ENCODE peak calls at places on chromosomes 4 and X, in six cellular contexts. One of them, this sample, is unnamed.
A peak's percentile ranks its signal among the peaks of the same experiment; 100 is the strongest.

GRCh38 chr4:66169341-66169740 is 499.1 kb upstream of the EPHA5 start:
- DNase-seq in endothelial cell of umbilical vein: peak; percentile 4
- DNase-seq in sigmoid colon: no peak
- DNase-seq in activated CD8-positive, alpha-beta T cell treated with anti-CD3 and anti-CD28 coated beads for 36 hours: no peak
- DNase-seq in GM12864: no peak
- DNase-seq in stimulated activated CD8-positive, alpha-beta memory T cell treated with anti-CD3 and anti-CD28 coated beads, Interleukin-12 subunit alpha, Interleukin-12 subunit beta, amount 100 ng/mL, for 4 hours: no peak
- DNase-seq in this sample: no peak

GRCh38 chr4:101367201-101367600 is 19.9 kb upstream of the PPP3CA start:
- DNase-seq in endothelial cell of umbilical vein: no peak
- DNase-seq in sigmoid colon: no peak
- DNase-seq in activated CD8-positive, alpha-beta T cell treated with anti-CD3 and anti-CD28 coated beads for 36 hours: no peak
- DNase-seq in GM12864: no peak
- DNase-seq in stimulated activated CD8-positive, alpha-beta memory T cell treated with anti-CD3 and anti-CD28 coated beads, Interleukin-12 subunit alpha, Interleukin-12 subunit beta, amount 100 ng/mL, for 4 hours: no peak
- DNase-seq in this sample: no peak

GRCh38 chrX:129945131-129945530 is 37.3 kb upstream of the BCORL1 start:
- DNase-seq in endothelial cell of umbilical vein: no peak
- DNase-seq in sigmoid colon: no peak
- DNase-seq in activated CD8-positive, alpha-beta T cell treated with anti-CD3 and anti-CD28 coated beads for 36 hours: no peak
- DNase-seq in GM12864: no peak
- DNase-seq in stimulated activated CD8-positive, alpha-beta memory T cell treated with anti-CD3 and anti-CD28 coated beads, Interleukin-12 subunit alpha, Interleukin-12 subunit beta, amount 100 ng/mL, for 4 hours: no peak
- DNase-seq in this sample: no peak

GRCh38 chr4:137955615-137956014 is 286.5 kb downstream of the SLC7A11 start:
- DNase-seq in endothelial cell of umbilical vein: no peak
- DNase-seq in sigmoid colon: no peak
- DNase-seq in activated CD8-positive, alpha-beta T cell treated with anti-CD3 and anti-CD28 coated beads for 36 hours: no peak
- DNase-seq in GM12864: no peak
- DNase-seq in stimulated activated CD8-positive, alpha-beta memory T cell treated with anti-CD3 and anti-CD28 coated beads, Interleukin-12 subunit alpha, Interleukin-12 subunit beta, amount 100 ng/mL, for 4 hours: no peak
- DNase-seq in this sample: no peak

GRCh38 chrX:40496728-40497127 is 84.0 kb upstream of the ATP6AP2 start:
- DNase-seq in endothelial cell of umbilical vein: no peak
- DNase-seq in sigmoid colon: no peak
- DNase-seq in activated CD8-positive, alpha-beta T cell treated with anti-CD3 and anti-CD28 coated beads for 36 hours: no peak
- DNase-seq in GM12864: no peak
- DNase-seq in stimulated activated CD8-positive, alpha-beta memory T cell treated with anti-CD3 and anti-CD28 coated beads, Interleukin-12 subunit alpha, Interleukin-12 subunit beta, amount 100 ng/mL, for 4 hours: no peak
- DNase-seq in this sample: no peak

GRCh38 chr4:1192493-1193205 is 20.3 kb upstream of the SPON2 start:
- DNase-seq in endothelial cell of umbilical vein: no peak
- DNase-seq in sigmoid colon: peak; percentile 72
- DNase-seq in activated CD8-positive, alpha-beta T cell treated with anti-CD3 and anti-CD28 coated beads for 36 hours: no peak
- DNase-seq in GM12864: no peak
- DNase-seq in stimulated activated CD8-positive, alpha-beta memory T cell treated with anti-CD3 and anti-CD28 coated beads, Interleukin-12 subunit alpha, Interleukin-12 subunit beta, amount 100 ng/mL, for 4 hours: no peak
- DNase-seq in this sample: peak; percentile 61

GRCh38 chrX:482192-482701 is 95.5 kb upstream of the PPP2R3B start:
- DNase-seq in endothelial cell of umbilical vein: no peak
- DNase-seq in sigmoid colon: no peak
- DNase-seq in activated CD8-positive, alpha-beta T cell treated with anti-CD3 and anti-CD28 coated beads for 36 hours: peak; percentile 6
- DNase-seq in GM12864: no peak
- DNase-seq in stimulated activated CD8-positive, alpha-beta memory T cell treated with anti-CD3 and anti-CD28 coated beads, Interleukin-12 subunit alpha, Interleukin-12 subunit beta, amount 100 ng/mL, for 4 hours: no peak
- DNase-seq in this sample: no peak

GRCh38 chr4:31175242-31175910 is 455.2 kb downstream of the PCDH7 start:
- DNase-seq in endothelial cell of umbilical vein: peak; percentile 7
- DNase-seq in sigmoid colon: no peak
- DNase-seq in activated CD8-positive, alpha-beta T cell treated with anti-CD3 and anti-CD28 coated beads for 36 hours: no peak
- DNase-seq in GM12864: no peak
- DNase-seq in stimulated activated CD8-positive, alpha-beta memory T cell treated with anti-CD3 and anti-CD28 coated beads, Interleukin-12 subunit alpha, Interleukin-12 subunit beta, amount 100 ng/mL, for 4 hours: no peak
- DNase-seq in this sample: no peak

GRCh38 chr4:57404463-57404862 is 294.3 kb upstream of the IGFBP7 start:
- DNase-seq in endothelial cell of umbilical vein: no peak
- DNase-seq in sigmoid colon: no peak
- DNase-seq in activated CD8-positive, alpha-beta T cell treated with anti-CD3 and anti-CD28 coated beads for 36 hours: no peak
- DNase-seq in GM12864: no peak
- DNase-seq in stimulated activated CD8-positive, alpha-beta memory T cell treated with anti-CD3 and anti-CD28 coated beads, Interleukin-12 subunit alpha, Interleukin-12 subunit beta, amount 100 ng/mL, for 4 hours: no peak
- DNase-seq in this sample: no peak

GRCh38 chr4:153467154-153467896 is 1.2 kb downstream of the TMEM131L start:
- DNase-seq in endothelial cell of umbilical vein: peak; percentile 23
- DNase-seq in sigmoid colon: peak; percentile 73
- DNase-seq in activated CD8-positive, alpha-beta T cell treated with anti-CD3 and anti-CD28 coated beads for 36 hours: peak; percentile 70
- DNase-seq in GM12864: peak; percentile 88
- DNase-seq in stimulated activated CD8-positive, alpha-beta memory T cell treated with anti-CD3 and anti-CD28 coated beads, Interleukin-12 subunit alpha, Interleukin-12 subunit beta, amount 100 ng/mL, for 4 hours: peak; percentile 43
- DNase-seq in this sample: peak; percentile 71

GRCh38 chr4:84277923-84278322 is 221.2 kb downstream of the NKX6-1 start:
- DNase-seq in endothelial cell of umbilical vein: no peak
- DNase-seq in sigmoid colon: no peak
- DNase-seq in activated CD8-positive, alpha-beta T cell treated with anti-CD3 and anti-CD28 coated beads for 36 hours: no peak
- DNase-seq in GM12864: no peak
- DNase-seq in stimulated activated CD8-positive, alpha-beta memory T cell treated with anti-CD3 and anti-CD28 coated beads, Interleukin-12 subunit alpha, Interleukin-12 subunit beta, amount 100 ng/mL, for 4 hours: no peak
- DNase-seq in this sample: no peak

GRCh38 chr4:6727081-6727942 is 11.3 kb downstream of the BLOC1S4 start:
- DNase-seq in endothelial cell of umbilical vein: no peak
- DNase-seq in sigmoid colon: no peak
- DNase-seq in activated CD8-positive, alpha-beta T cell treated with anti-CD3 and anti-CD28 coated beads for 36 hours: no peak
- DNase-seq in GM12864: no peak
- DNase-seq in stimulated activated CD8-positive, alpha-beta memory T cell treated with anti-CD3 and anti-CD28 coated beads, Interleukin-12 subunit alpha, Interleukin-12 subunit beta, amount 100 ng/mL, for 4 hours: no peak
- DNase-seq in this sample: no peak

GRCh38 chr4:84530449-84530848 is 31.4 kb upstream of the NKX6-1 start:
- DNase-seq in endothelial cell of umbilical vein: no peak
- DNase-seq in sigmoid colon: no peak
- DNase-seq in activated CD8-positive, alpha-beta T cell treated with anti-CD3 and anti-CD28 coated beads for 36 hours: no peak
- DNase-seq in GM12864: no peak
- DNase-seq in stimulated activated CD8-positive, alpha-beta memory T cell treated with anti-CD3 and anti-CD28 coated beads, Interleukin-12 subunit alpha, Interleukin-12 subunit beta, amount 100 ng/mL, for 4 hours: no peak
- DNase-seq in this sample: no peak

GRCh38 chr4:13640149-13640671 is 12.7 kb upstream of the BOD1L1 start:
- DNase-seq in endothelial cell of umbilical vein: no peak
- DNase-seq in sigmoid colon: no peak
- DNase-seq in activated CD8-positive, alpha-beta T cell treated with anti-CD3 and anti-CD28 coated beads for 36 hours: no peak
- DNase-seq in GM12864: no peak
- DNase-seq in stimulated activated CD8-positive, alpha-beta memory T cell treated with anti-CD3 and anti-CD28 coated beads, Interleukin-12 subunit alpha, Interleukin-12 subunit beta, amount 100 ng/mL, for 4 hours: no peak
- DNase-seq in this sample: no peak

GRCh38 chr4:21113496-21114213 is 413.4 kb downstream of the PACRGL start:
- DNase-seq in endothelial cell of umbilical vein: peak; percentile 84
- DNase-seq in sigmoid colon: no peak
- DNase-seq in activated CD8-positive, alpha-beta T cell treated with anti-CD3 and anti-CD28 coated beads for 36 hours: no peak
- DNase-seq in GM12864: no peak
- DNase-seq in stimulated activated CD8-positive, alpha-beta memory T cell treated with anti-CD3 and anti-CD28 coated beads, Interleukin-12 subunit alpha, Interleukin-12 subunit beta, amount 100 ng/mL, for 4 hours: no peak
- DNase-seq in this sample: no peak

GRCh38 chr4:70544279-70544870 is 26.0 kb downstream of the AMTN start:
- DNase-seq in endothelial cell of umbilical vein: peak; percentile 23
- DNase-seq in sigmoid colon: no peak
- DNase-seq in activated CD8-positive, alpha-beta T cell treated with anti-CD3 and anti-CD28 coated beads for 36 hours: no peak
- DNase-seq in GM12864: no peak
- DNase-seq in stimulated activated CD8-positive, alpha-beta memory T cell treated with anti-CD3 and anti-CD28 coated beads, Interleukin-12 subunit alpha, Interleukin-12 subunit beta, amount 100 ng/mL, for 4 hours: no peak
- DNase-seq in this sample: no peak

GRCh38 chr4:185681604-185682003 is 130.4 kb downstream of the SORBS2 start:
- DNase-seq in endothelial cell of umbilical vein: no peak
- DNase-seq in sigmoid colon: no peak
- DNase-seq in activated CD8-positive, alpha-beta T cell treated with anti-CD3 and anti-CD28 coated beads for 36 hours: no peak
- DNase-seq in GM12864: no peak
- DNase-seq in stimulated activated CD8-positive, alpha-beta memory T cell treated with anti-CD3 and anti-CD28 coated beads, Interleukin-12 subunit alpha, Interleukin-12 subunit beta, amount 100 ng/mL, for 4 hours: no peak
- DNase-seq in this sample: no peak

GRCh38 chrX:46628406-46629371 is 55.1 kb downstream of the CHST7 start:
- DNase-seq in endothelial cell of umbilical vein: peak; percentile 47
- DNase-seq in sigmoid colon: peak; percentile 91
- DNase-seq in activated CD8-positive, alpha-beta T cell treated with anti-CD3 and anti-CD28 coated beads for 36 hours: peak; percentile 51
- DNase-seq in GM12864: peak; percentile 75
- DNase-seq in stimulated activated CD8-positive, alpha-beta memory T cell treated with anti-CD3 and anti-CD28 coated beads, Interleukin-12 subunit alpha, Interleukin-12 subunit beta, amount 100 ng/mL, for 4 hours: no peak
- DNase-seq in this sample: peak; percentile 74

This sample was measured in Right ventricle myocardium superior.